ENCODE peak calls at places on chromosomes 6 and 20, in nine cellular contexts. W is HFF-Myc, V is fibroblast of lung, Q is colonic mucosa, U is stomach, O is foreskin fibroblast, D is body of pancreas, N is IMR-90, K is AG10803. B is an unnamed sample.

GRCh38 chr20:34010405-34010895 is 16.7 kb downstream of the RALY start:
- DNase-seq in V (no peak), Q (no peak), U (no peak), O (no peak), N (no peak), K (no peak), D (no peak), W (no peak), B (no peak)

GRCh38 chr6:72832271-72832670 is 210.4 kb downstream of the KCNQ5 start:
- DNase-seq in V (no peak), Q (no peak), U (no peak), K (peak; percentile 65), O (peak; percentile 36), W (no peak), N (no peak), D (no peak), B (no peak)

GRCh38 chr6:113018351-113019151 is 671.4 kb downstream of the RFPL4B start:
- DNase-seq in Q (peak; percentile 51), W (peak; percentile 58), U (no peak), N (peak; percentile 74), K (peak; percentile 97), O (peak; percentile 78), V (peak; percentile 100), D (no peak), B (no peak)

GRCh38 chr6:26064619-26065257 is 22.5 kb upstream of the HFE start:
- DNase-seq in N (peak; percentile 59), W (no peak), U (no peak), K (peak; percentile 59), V (peak; percentile 45), O (no peak), D (peak; percentile 39), Q (peak; percentile 37), B (no peak)

GRCh38 chr20:62636446-62636845 is 5.9 kb upstream of the SLCO4A1 start:
- DNase-seq in O (no peak), U (no peak), V (no peak), W (no peak), Q (no peak), K (no peak), D (no peak), N (no peak), B (no peak)

GRCh38 chr6:116616757-116617093 is 446 bp downstream of the RSPH4A start:
- DNase-seq in O (no peak), U (no peak), W (no peak), N (no peak), V (peak; percentile 6), Q (no peak), D (peak; percentile 22), K (peak; percentile 3), B (no peak)

GRCh38 chr6:155274106-155274505 is 10.3 kb downstream of the CLDN20 start:
- DNase-seq in V (peak; percentile 70), N (peak; percentile 35), D (no peak), O (no peak), K (peak; percentile 61), W (no peak), Q (no peak), U (no peak), B (no peak)

GRCh38 chr6:108113557-108114519 is 39.3 kb upstream of the OSTM1 start:
- DNase-seq in U (no peak), W (no peak), D (peak; percentile 27), Q (no peak), V (peak; percentile 35), N (peak; percentile 48), O (no peak), K (peak; percentile 50), B (peak; percentile 20)

GRCh38 chr6:90303037-90303436 is 6.4 kb upstream of the BACH2 start:
- DNase-seq in O (no peak), W (no peak), N (no peak), U (no peak), Q (no peak), D (no peak), K (no peak), V (no peak), B (no peak)

GRCh38 chr20:64119681-64120341 is 12.4 kb upstream of the NPBWR2 start:
- DNase-seq in O (no peak), K (no peak), V (no peak), W (no peak), Q (no peak), U (no peak), D (peak; percentile 10), N (no peak), B (no peak)

GRCh38 chr6:154197176-154197850 is 158.3 kb downstream of the OPRM1 start:
- DNase-seq in D (no peak), V (peak; percentile 71), N (peak; percentile 62), U (no peak), O (peak; percentile 9), Q (no peak), K (peak; percentile 27), W (no peak), B (no peak)

DNA sequence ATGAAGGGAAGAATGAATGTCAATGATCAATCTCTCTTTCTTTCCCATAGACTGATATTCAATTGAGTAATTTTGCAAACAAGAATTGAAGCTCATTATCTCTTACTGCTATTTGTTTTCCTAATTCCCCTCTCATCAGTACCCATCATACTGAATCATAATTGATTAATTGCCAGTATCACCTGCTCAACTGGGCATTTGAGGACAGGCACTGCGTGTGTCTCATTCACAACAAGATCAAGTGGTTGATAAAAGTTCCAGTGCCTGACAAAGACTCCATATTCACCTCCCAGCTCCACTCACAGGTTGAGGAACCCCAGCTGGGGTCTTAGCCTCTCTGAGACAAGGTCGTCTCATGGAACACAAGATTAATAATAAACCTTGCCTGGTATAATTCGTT is 67.7 kb downstream of the BCAS1 start:
- DNase-seq in W (no peak), K (no peak), O (no peak), N (no peak), V (no peak), Q (no peak), D (no peak), U (no peak), B (no peak)
- H3K4me3 ChIP-seq in W (no peak overlapping the region), K (no peak overlapping the region), O (no peak overlapping the region), N (no peak overlapping the region), V (no peak overlapping the region), Q (no peak overlapping the region), D (no peak overlapping the region), U (no peak overlapping the region), B (no peak overlapping the region)

GRCh38 chr20:35066194-35066593 is 26.4 kb downstream of the TRPC4AP start:
- DNase-seq in D (no peak), Q (no peak), V (no peak), N (no peak), U (no peak), O (no peak), K (no peak), W (no peak), B (no peak)
- TF ChIP-seq CTCF in D (no peak), Q (no peak), V (no peak), N (no peak), U (no peak), O (no peak), K (no peak), W (no peak), B (no peak)

DNA sequence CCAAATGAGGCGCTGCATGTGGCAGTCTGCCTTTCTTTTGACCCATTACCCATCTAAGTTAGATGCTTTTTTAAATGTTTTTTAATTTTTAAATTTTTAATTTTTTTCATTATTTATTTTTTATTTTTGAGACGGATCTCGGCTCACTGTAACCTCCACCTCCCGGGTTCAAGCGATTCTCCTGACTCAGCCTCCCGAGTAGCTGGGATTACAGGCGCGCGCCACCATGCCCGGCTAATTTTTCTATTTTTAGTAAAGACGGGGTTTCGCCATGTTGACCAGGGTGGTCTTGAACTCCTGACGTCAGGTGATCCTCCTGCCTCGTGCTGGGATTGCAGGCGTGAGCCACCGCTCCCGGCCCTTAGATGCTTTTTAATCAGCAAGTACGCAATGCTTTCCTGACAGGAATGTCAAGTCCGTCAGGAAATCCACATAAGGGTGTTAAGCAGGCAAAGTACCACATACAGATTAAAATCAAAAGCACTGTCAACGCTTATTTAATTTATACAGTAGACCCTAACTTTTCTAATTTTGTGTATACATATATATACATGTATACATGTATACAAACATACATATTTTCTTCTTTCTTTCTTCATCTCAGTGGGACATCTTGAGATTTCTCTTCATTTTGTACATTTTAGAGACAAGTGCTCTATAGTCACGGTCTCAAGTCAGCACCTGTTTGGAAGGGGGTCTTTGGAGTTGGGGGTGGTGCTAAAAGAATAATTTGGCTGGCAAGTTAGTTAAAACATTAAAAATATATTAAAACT is 1.0 kb upstream of the GSTA4 start:
- DNase-seq in V (peak; percentile 89), W (peak; percentile 69), Q (peak; percentile 45), N (peak; percentile 91), K (peak; percentile 87), D (no peak), U (no peak), O (peak; percentile 85), B (peak; percentile 59)
- H3K4me3 ChIP-seq in V (peak overlapping the region; percentile 22), W (peak overlapping the region; percentile 29), Q (peak overlapping the region; percentile 16), N (peak overlapping the region; percentile 4), K (peak overlapping the region; percentile 1), D (no peak overlapping the region), U (peak overlapping the region; percentile 57), O (peak overlapping the region; percentile 22), B (peak overlapping the region; percentile 35)

GRCh38 chr6:37702314-37702713 is 4.6 kb upstream of the MDGA1 start:
- DNase-seq in Q (no peak), D (no peak), V (no peak), W (no peak), N (no peak), U (no peak), K (no peak), O (no peak), B (no peak)
- TF ChIP-seq CTCF in Q (no peak), D (no peak), V (no peak), W (no peak), N (peak; percentile 10), U (no peak), K (no peak), O (no peak), B (peak; percentile 9)

GRCh38 chr20:47482705-47483104 is 19.0 kb upstream of the NCOA3 start:
- DNase-seq in N (no peak), Q (no peak), U (no peak), K (no peak), D (no peak), V (no peak), O (no peak), W (no peak), B (no peak)

GRCh38 chr20:47489448-47489872 is 12.2 kb upstream of the NCOA3 start:
- DNase-seq in W (no peak), D (no peak), V (no peak), N (no peak), O (no peak), U (no peak), Q (no peak), K (no peak), B (no peak)

GRCh38 chr20:47484303-47484702 is 17.4 kb upstream of the NCOA3 start:
- DNase-seq in K (no peak), V (no peak), N (no peak), W (no peak), Q (no peak), D (no peak), O (no peak), U (no peak), B (no peak)

GRCh38 chr20:47490795-47491194 is 10.9 kb upstream of the NCOA3 start:
- DNase-seq in N (no peak), D (no peak), W (no peak), O (no peak), K (no peak), V (no peak), Q (no peak), U (no peak), B (no peak)

GRCh38 chr20:47487175-47487917 is 14.3 kb upstream of the NCOA3 start:
- DNase-seq in D (no peak), V (peak; percentile 34), U (no peak), Q (no peak), W (no peak), N (peak; percentile 25), K (no peak), O (no peak), B (no peak)
- H3K4me3 ChIP-seq in D (no peak overlapping the region), V (no peak overlapping the region), U (no peak overlapping the region), Q (no peak overlapping the region), W (no peak overlapping the region), N (no peak overlapping the region), K (no peak overlapping the region), O (no peak overlapping the region), B (no peak overlapping the region)